ENCODE peak calls at places on chromosomes 7 and 10, in nine cellular contexts. One of them, this sample, is unnamed. For H3K4me1, the result is how much of the 10 kb centered on the place peaks cover.

GRCh38 chr7:41855798-41856197 is 152.9 kb upstream of the INHBA start:
- DNase-seq in tibial nerve: no peak
- DNase-seq in GM12878: no peak
- DNase-seq in K562: no peak
- DNase-seq in ovary: no peak
- DNase-seq in sigmoid colon: no peak
- DNase-seq in transverse colon: no peak
- DNase-seq in suprapubic skin: no peak
- DNase-seq in SK-N-SH: no peak
- DNase-seq in this sample: no peak

GRCh38 chr7:156609010-156609877 is 31.3 kb upstream of the RNF32 start:
- DNase-seq in transverse colon: peak
- DNase-seq in ovary: no peak
- DNase-seq in sigmoid colon: no peak
- DNase-seq in suprapubic skin: no peak
- DNase-seq in tibial nerve: no peak
- DNase-seq in K562: no peak
- DNase-seq in SK-N-SH: no peak
- DNase-seq in GM12878: no peak
- DNase-seq in this sample: no peak

GRCh38 chr10:79084012-79084971 is 15.5 kb downstream of the ZMIZ1 start:
- DNase-seq in ovary: peak
- DNase-seq in GM12878: no peak
- DNase-seq in K562: peak
- DNase-seq in suprapubic skin: peak
- DNase-seq in SK-N-SH: peak
- DNase-seq in transverse colon: peak
- DNase-seq in sigmoid colon: peak
- DNase-seq in tibial nerve: peak
- DNase-seq in this sample: peak

GRCh38 chr7:20217193-20217948 is at the start of gene MACC1:
- DNase-seq in tibial nerve: no peak
- DNase-seq in GM12878: peak
- DNase-seq in transverse colon: peak
- DNase-seq in K562: peak
- DNase-seq in sigmoid colon: no peak
- DNase-seq in ovary: no peak
- DNase-seq in suprapubic skin: no peak
- DNase-seq in SK-N-SH: no peak
- DNase-seq in this sample: no peak

GRCh38 chr10:131065673-131066331 is 245.7 kb downstream of the TCERG1L start:
- DNase-seq in K562: no peak
- DNase-seq in transverse colon: no peak
- DNase-seq in ovary: peak
- DNase-seq in GM12878: no peak
- DNase-seq in SK-N-SH: no peak
- DNase-seq in tibial nerve: no peak
- DNase-seq in suprapubic skin: no peak
- DNase-seq in sigmoid colon: no peak
- DNase-seq in this sample: no peak

GRCh38 chr10:11898372-11899066 is 75.4 kb downstream of the PROSER2 start:
- DNase-seq in K562: peak
- DNase-seq in suprapubic skin: no peak
- DNase-seq in ovary: no peak
- DNase-seq in sigmoid colon: peak
- DNase-seq in transverse colon: no peak
- DNase-seq in tibial nerve: no peak
- DNase-seq in SK-N-SH: peak
- DNase-seq in GM12878: no peak
- DNase-seq in this sample: no peak

GRCh38 chr10:86337121-86337601 is 29.4 kb downstream of the GRID1 start:
- DNase-seq in ovary: peak
- DNase-seq in suprapubic skin: no peak
- DNase-seq in sigmoid colon: peak
- DNase-seq in GM12878: no peak
- DNase-seq in tibial nerve: no peak
- DNase-seq in transverse colon: no peak
- DNase-seq in SK-N-SH: no peak
- DNase-seq in K562: no peak
- DNase-seq in this sample: no peak

GRCh38 chr7:155404976-155405375 is 53.0 kb upstream of the EN2 start:
- DNase-seq in GM12878: no peak
- DNase-seq in tibial nerve: no peak
- DNase-seq in suprapubic skin: no peak
- DNase-seq in sigmoid colon: no peak
- DNase-seq in ovary: no peak
- DNase-seq in transverse colon: no peak
- DNase-seq in SK-N-SH: no peak
- DNase-seq in K562: no peak
- DNase-seq in this sample: no peak

GRCh38 chr10:67697646-67698245 is 1.8 kb upstream of the CTNNA3 start:
- DNase-seq in ovary: no peak
- DNase-seq in transverse colon: no peak
- DNase-seq in sigmoid colon: no peak
- DNase-seq in tibial nerve: no peak
- DNase-seq in SK-N-SH: peak
- DNase-seq in suprapubic skin: no peak
- DNase-seq in K562: peak
- DNase-seq in GM12878: no peak
- DNase-seq in this sample: no peak

GRCh38 chr7:99079104-99079503 is 64.8 kb downstream of the SMURF1 start:
- DNase-seq in SK-N-SH: no peak
- DNase-seq in suprapubic skin: no peak
- DNase-seq in GM12878: no peak
- DNase-seq in transverse colon: peak
- DNase-seq in tibial nerve: no peak
- DNase-seq in sigmoid colon: no peak
- DNase-seq in K562: no peak
- DNase-seq in ovary: no peak
- DNase-seq in this sample: no peak

GRCh38 chr10:132163278-132163765 is 23.4 kb upstream of the DPYSL4 start:
- DNase-seq in transverse colon: peak
- DNase-seq in SK-N-SH: peak
- DNase-seq in sigmoid colon: no peak
- DNase-seq in tibial nerve: no peak
- DNase-seq in GM12878: no peak
- DNase-seq in K562: peak
- DNase-seq in ovary: peak
- DNase-seq in suprapubic skin: no peak
- DNase-seq in this sample: no peak

GRCh38 chr10:133277277-133277992 is 767 bp upstream of the ADAM8 start:
- DNase-seq in K562: no peak
- DNase-seq in sigmoid colon: no peak
- DNase-seq in GM12878: no peak
- DNase-seq in ovary: no peak
- DNase-seq in transverse colon: no peak
- DNase-seq in tibial nerve: no peak
- DNase-seq in SK-N-SH: no peak
- DNase-seq in suprapubic skin: no peak
- DNase-seq in this sample: no peak

GRCh38 chr10:133279961-133280283 is 3.3 kb upstream of the ADAM8 start:
- DNase-seq in K562: no peak
- DNase-seq in SK-N-SH: no peak
- DNase-seq in tibial nerve: no peak
- DNase-seq in transverse colon: no peak
- DNase-seq in suprapubic skin: no peak
- DNase-seq in ovary: no peak
- DNase-seq in GM12878: no peak
- DNase-seq in sigmoid colon: no peak
- DNase-seq in this sample: no peak

GRCh38 chr10:133277993-133278576 is 1.4 kb upstream of the ADAM8 start:
- DNase-seq in sigmoid colon: no peak
- DNase-seq in tibial nerve: no peak
- DNase-seq in ovary: no peak
- DNase-seq in GM12878: no peak
- DNase-seq in SK-N-SH: no peak
- DNase-seq in suprapubic skin: no peak
- DNase-seq in K562: no peak
- DNase-seq in transverse colon: no peak
- DNase-seq in this sample: no peak

GRCh38 chr10:133279266-133279960 is 2.7 kb upstream of the ADAM8 start:
- DNase-seq in suprapubic skin: no peak
- DNase-seq in GM12878: no peak
- DNase-seq in transverse colon: no peak
- DNase-seq in sigmoid colon: no peak
- DNase-seq in SK-N-SH: no peak
- DNase-seq in K562: no peak
- DNase-seq in ovary: no peak
- DNase-seq in tibial nerve: no peak
- DNase-seq in this sample: no peak

DNA sequence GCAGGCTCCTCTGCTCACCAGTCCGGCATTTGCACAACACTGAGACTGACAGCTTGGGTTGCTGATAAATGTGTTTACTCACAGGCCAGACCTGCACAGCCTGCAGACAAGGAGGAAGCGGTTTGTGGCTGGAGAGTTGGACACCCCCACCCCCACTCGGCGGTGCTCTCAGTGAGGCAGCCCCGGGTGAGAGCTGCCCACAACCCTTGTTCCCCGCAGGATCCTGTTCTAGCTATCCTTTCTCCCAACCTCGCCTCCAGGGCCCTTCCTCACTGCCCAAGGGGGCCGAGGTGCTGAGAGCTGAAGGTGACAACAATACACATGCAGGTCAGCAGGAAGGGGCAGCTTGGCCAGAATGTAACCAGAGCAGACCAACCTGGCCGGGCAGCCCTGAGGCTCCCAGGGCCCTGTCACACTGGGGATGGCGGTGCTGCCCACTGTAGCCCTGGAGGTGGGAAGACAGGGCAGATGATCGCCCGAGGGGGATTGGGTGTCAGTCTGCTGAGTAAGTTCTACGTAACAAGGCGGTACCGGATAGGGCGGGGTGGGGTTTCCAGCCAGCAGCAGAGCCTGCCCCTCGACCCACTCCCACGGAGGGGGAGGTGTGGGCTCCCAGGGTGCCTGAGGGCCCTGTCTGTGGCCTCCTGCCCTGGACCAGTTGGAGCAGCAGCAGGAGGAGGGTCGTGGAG is 2.1 kb upstream of the ADAM8 start:
- DNase-seq in SK-N-SH: no peak
- DNase-seq in GM12878: no peak
- DNase-seq in tibial nerve: no peak
- DNase-seq in sigmoid colon: no peak
- DNase-seq in K562: peak
- DNase-seq in suprapubic skin: no peak
- DNase-seq in transverse colon: peak
- DNase-seq in ovary: no peak
- DNase-seq in this sample: no peak
- H3K27ac ChIP-seq in SK-N-SH: no peak
- H3K27ac ChIP-seq in GM12878: peak
- H3K27ac ChIP-seq in tibial nerve: peak
- H3K27ac ChIP-seq in sigmoid colon: no peak
- H3K27ac ChIP-seq in K562: peak
- H3K27ac ChIP-seq in suprapubic skin: peak
- H3K27ac ChIP-seq in transverse colon: peak
- H3K27ac ChIP-seq in ovary: no peak
- H3K27ac ChIP-seq in this sample: no peak

GRCh38 chr10:24331457-24331856 is 122.5 kb downstream of the KIAA1217 start:
- DNase-seq in transverse colon: peak
- DNase-seq in sigmoid colon: no peak
- DNase-seq in SK-N-SH: no peak
- DNase-seq in ovary: peak
- DNase-seq in tibial nerve: peak
- DNase-seq in K562: no peak
- DNase-seq in suprapubic skin: no peak
- DNase-seq in GM12878: no peak
- DNase-seq in this sample: no peak
- TF ChIP-seq EP300 in transverse colon: no peak
- TF ChIP-seq EP300 in sigmoid colon: no peak
- TF ChIP-seq EP300 in SK-N-SH: no peak
- TF ChIP-seq EP300 in ovary: no peak
- TF ChIP-seq EP300 in tibial nerve: peak
- TF ChIP-seq EP300 in K562: no peak
- TF ChIP-seq EP300 in suprapubic skin: no peak
- TF ChIP-seq EP300 in GM12878: no peak
- TF ChIP-seq EP300 in this sample: no peak

GRCh38 chr10:37584643-37585042 is 272.8 kb downstream of the ZNF248 start:
- DNase-seq in tibial nerve: no peak
- DNase-seq in GM12878: no peak
- DNase-seq in K562: no peak
- DNase-seq in sigmoid colon: no peak
- DNase-seq in transverse colon: no peak
- DNase-seq in ovary: no peak
- DNase-seq in suprapubic skin: no peak
- DNase-seq in SK-N-SH: no peak
- DNase-seq in this sample: no peak
- H3K4me1 ChIP-seq in tibial nerve: under half
- H3K4me1 ChIP-seq in GM12878: under half
- H3K4me1 ChIP-seq in K562: under half
- H3K4me1 ChIP-seq in sigmoid colon: under half
- H3K4me1 ChIP-seq in transverse colon: under half
- H3K4me1 ChIP-seq in ovary: under half
- H3K4me1 ChIP-seq in suprapubic skin: under half
- H3K4me1 ChIP-seq in SK-N-SH: under half
- H3K4me1 ChIP-seq in this sample: under half

DNA sequence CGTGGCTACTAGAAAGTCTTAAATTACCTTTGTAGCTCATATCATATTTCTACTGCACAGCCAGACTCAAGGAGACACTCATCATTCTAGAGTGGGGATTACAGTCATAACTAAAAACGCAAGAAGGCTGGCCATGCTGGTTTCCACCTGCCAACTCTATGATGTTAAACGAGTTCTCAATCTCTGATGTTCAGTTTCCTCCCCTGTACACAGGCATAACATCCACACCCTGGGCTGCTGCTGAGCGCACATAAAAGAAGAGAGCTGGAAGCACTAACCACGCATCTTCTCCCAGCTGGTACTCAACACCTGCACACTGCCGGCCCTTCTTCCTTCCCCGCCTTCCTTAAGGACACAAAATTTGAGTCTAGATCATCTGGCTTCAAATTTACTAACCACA is 60.5 kb downstream of the SORBS1 start:
- DNase-seq in tibial nerve: no peak
- DNase-seq in suprapubic skin: no peak
- DNase-seq in sigmoid colon: no peak
- DNase-seq in SK-N-SH: no peak
- DNase-seq in GM12878: no peak
- DNase-seq in ovary: no peak
- DNase-seq in K562: no peak
- DNase-seq in transverse colon: no peak
- DNase-seq in this sample: no peak
- H3K27ac ChIP-seq in tibial nerve: no peak
- H3K27ac ChIP-seq in suprapubic skin: no peak
- H3K27ac ChIP-seq in sigmoid colon: peak
- H3K27ac ChIP-seq in SK-N-SH: no peak
- H3K27ac ChIP-seq in GM12878: no peak
- H3K27ac ChIP-seq in ovary: no peak
- H3K27ac ChIP-seq in K562: no peak
- H3K27ac ChIP-seq in transverse colon: peak
- H3K27ac ChIP-seq in this sample: peak

This sample was measured in esophagus muscularis mucosa.